ENCODE peak calls at places on chromosome 9, in eight cellular contexts. D is right cardiac atrium; Q is effector CD4-positive, alpha-beta T cell; L is neuronal stem cell; B is aorta; Z is osteoblast; S is PC-3; U is activated T-cell treated with anti-CD3 and anti-CD28 coated beads for 24 hours. E is an unnamed sample.

GRCh38 chr9:123912167-123912897 is 17.6 kb downstream of the DENND1A start:
- DNase-seq in S (no peak), B (no peak), Z (peak; percentile 31), U (no peak), L (no peak), D (no peak), Q (no peak), E (no peak)

GRCh38 chr9:114364123-114364522 is 23.7 kb downstream of the AKNA start:
- DNase-seq in S (peak; percentile 78), Q (no peak), B (no peak), U (no peak), Z (peak; percentile 84), L (no peak), D (no peak), E (peak; percentile 90)

GRCh38 chr9:134858051-134858841 is 22.4 kb upstream of the FCN2 start:
- DNase-seq in U (peak; percentile 18), D (no peak), Q (no peak), L (no peak), Z (peak; percentile 82), S (peak; percentile 50), B (peak; percentile 76), E (peak; percentile 47)

GRCh38 chr9:135344523-135344901 is 135.1 kb upstream of the PPP1R26 start:
- DNase-seq in D (no peak), U (no peak), Q (no peak), Z (peak; percentile 84), S (no peak), B (peak; percentile 57), L (no peak), E (no peak)

GRCh38 chr9:109331353-109331752 is 10.5 kb upstream of the EPB41L4B start:
- DNase-seq in U (no peak), D (peak; percentile 72), S (peak; percentile 88), L (no peak), Z (no peak), B (peak; percentile 77), Q (no peak), E (no peak)

GRCh38 chr9:117656007-117656406 is 48.2 kb upstream of the TLR4 start:
- DNase-seq in Q (no peak), Z (no peak), S (no peak), L (no peak), U (no peak), B (no peak), D (no peak), E (no peak)

GRCh38 chr9:37899041-37899440 is 4.9 kb downstream of the SLC25A51 start:
- DNase-seq in D (no peak), Z (peak; percentile 91), Q (no peak), B (no peak), S (no peak), U (no peak), L (no peak), E (peak; percentile 43)

GRCh38 chr9:99998266-99998665 is 91.8 kb downstream of the STX17 start:
- DNase-seq in Q (no peak), Z (no peak), L (no peak), B (no peak), U (no peak), S (no peak), D (peak; percentile 46), E (no peak)

GRCh38 chr9:121201045-121201737 is 478 bp downstream of the RAB14 start:
- DNase-seq in B (peak; percentile 85), U (peak; percentile 35), L (peak; percentile 24), S (no peak), Q (peak; percentile 35), D (peak; percentile 83), Z (peak; percentile 77), E (peak; percentile 47)

GRCh38 chr9:87290241-87290700 is 207.4 kb upstream of the DAPK1 start:
- DNase-seq in D (no peak), B (no peak), U (no peak), Q (no peak), S (no peak), L (no peak), Z (no peak), E (peak; percentile 25)

GRCh38 chr9:90307177-90307833 is 335.3 kb downstream of the DIRAS2 start:
- DNase-seq in Z (peak; percentile 19), B (no peak), S (no peak), L (no peak), D (no peak), Q (no peak), U (no peak), E (no peak)

GRCh38 chr9:89523948-89524347 is 26.0 kb upstream of the SEMA4D start:
- DNase-seq in L (no peak), B (no peak), S (no peak), D (no peak), Q (peak; percentile 50), U (no peak), Z (no peak), E (no peak)

GRCh38 chr9:128685022-128685332 is 4.0 kb upstream of the SET start:
- DNase-seq in Z (no peak), L (no peak), B (peak; percentile 38), S (no peak), Q (no peak), U (no peak), D (no peak), E (no peak)

GRCh38 chr9:112384690-112385089 is 4.8 kb downstream of the HSDL2 start:
- DNase-seq in L (no peak), S (no peak), B (no peak), Q (no peak), Z (no peak), U (no peak), D (no peak), E (no peak)

E was measured in ELR.